ENCODE peak calls at places on chromosomes 4 and X, in four cellular contexts. One of them, this sample, is unnamed.

GRCh38 chrX:133435544-133436124 is 20.3 kb upstream of the GPC4 start:
- DNase-seq in fibroblast of mammary gland: no peak
- DNase-seq in HFF-Myc: no peak
- DNase-seq in amniotic stem cell: no peak
- DNase-seq in this sample: no peak

GRCh38 chrX:22171287-22172060 is 101.2 kb upstream of the CBLL2 start:
- DNase-seq in fibroblast of mammary gland: no peak
- DNase-seq in HFF-Myc: no peak
- DNase-seq in amniotic stem cell: no peak
- DNase-seq in this sample: no peak

GRCh38 chr4:27270435-27270834 is 409.8 kb downstream of the STIM2 start:
- DNase-seq in fibroblast of mammary gland: no peak
- DNase-seq in HFF-Myc: no peak
- DNase-seq in amniotic stem cell: no peak
- DNase-seq in this sample: no peak

GRCh38 chr4:47835489-47835888 is 2.4 kb downstream of the CORIN start:
- DNase-seq in fibroblast of mammary gland: no peak
- DNase-seq in HFF-Myc: no peak
- DNase-seq in amniotic stem cell: no peak
- DNase-seq in this sample: peak; percentile 29

GRCh38 chrX:24879679-24880078 is 136.1 kb downstream of the ARX start:
- DNase-seq in fibroblast of mammary gland: no peak
- DNase-seq in HFF-Myc: no peak
- DNase-seq in amniotic stem cell: no peak
- DNase-seq in this sample: no peak

GRCh38 chrX:47047989-47048388 is 30.3 kb upstream of the RGN start:
- DNase-seq in fibroblast of mammary gland: peak; percentile 13
- DNase-seq in HFF-Myc: no peak
- DNase-seq in amniotic stem cell: no peak
- DNase-seq in this sample: peak; percentile 35

GRCh38 chr4:164779811-164780216 is 25.9 kb downstream of the SMIM31 start:
- DNase-seq in fibroblast of mammary gland: peak; percentile 62
- DNase-seq in HFF-Myc: peak; percentile 10
- DNase-seq in amniotic stem cell: no peak
- DNase-seq in this sample: peak; percentile 31

GRCh38 chrX:16445166-16445752 is 204.7 kb upstream of the S100G start:
- DNase-seq in fibroblast of mammary gland: peak; percentile 39
- DNase-seq in HFF-Myc: no peak
- DNase-seq in amniotic stem cell: no peak
- DNase-seq in this sample: peak; percentile 47

GRCh38 chrX:65745992-65746391 is 78.5 kb downstream of the MSN start:
- DNase-seq in fibroblast of mammary gland: no peak
- DNase-seq in HFF-Myc: no peak
- DNase-seq in amniotic stem cell: no peak
- DNase-seq in this sample: no peak